ENCODE peak calls at places on chromosomes 2 and 18, in six cellular contexts. A, I, O, N, S and P are unnamed samples.

GRCh38 chr2:12738112-12738485 is 21.4 kb downstream of the TRIB2 start:
- DNase-seq in A (peak), N (no peak), S (no peak), I (no peak), O (no peak), P (peak)

GRCh38 chr18:7923105-7923504 is 356.0 kb downstream of the PTPRM start:
- DNase-seq in S (no peak), O (no peak), A (peak), I (no peak), N (no peak), P (no peak)

GRCh38 chr2:177741866-177742265 is 330.7 kb downstream of the PDE11A start:
- DNase-seq in I (no peak), A (no peak), N (no peak), O (no peak), S (no peak), P (no peak)

GRCh38 chr18:55577812-55578539 is 10.0 kb downstream of the TCF4 start:
- DNase-seq in I (no peak), A (no peak), N (no peak), O (no peak), S (no peak), P (no peak)

GRCh38 chr2:24359701-24360049 is 661 bp downstream of the ITSN2 start:
- DNase-seq in S (peak), A (peak), I (peak), O (no peak), N (peak), P (peak)

GRCh38 chr2:53498210-53498609 is 269.4 kb upstream of the CHAC2 start:
- DNase-seq in A (peak), I (no peak), O (no peak), N (no peak), S (no peak), P (peak)

GRCh38 chr2:12797815-12798214 is 81.1 kb downstream of the TRIB2 start:
- DNase-seq in S (no peak), O (no peak), N (no peak), I (no peak), A (peak), P (peak)

GRCh38 chr2:181188605-181189004 is 208.2 kb downstream of the UBE2E3 start:
- DNase-seq in A (no peak), S (no peak), I (no peak), N (no peak), O (no peak), P (no peak)

GRCh38 chr18:478679-479078 is 21.8 kb downstream of the COLEC12 start:
- DNase-seq in A (peak), O (no peak), I (no peak), S (no peak), N (no peak), P (peak)

GRCh38 chr2:138180691-138181386 is 216.6 kb downstream of the HNMT start:
- DNase-seq in N (no peak), I (no peak), S (no peak), A (no peak), O (no peak), P (peak)

GRCh38 chr2:10659898-10660568 is 29.7 kb downstream of the NOL10 start:
- DNase-seq in I (peak), O (peak), N (peak), S (peak), A (peak), P (peak)

GRCh38 chr2:209495855-209496585 is 72.2 kb downstream of the MAP2 start:
- DNase-seq in S (peak), O (no peak), N (no peak), A (peak), I (no peak), P (peak)

GRCh38 chr2:102063948-102064678 is 72.4 kb downstream of the IL1R2 start:
- DNase-seq in S (peak), I (peak), N (no peak), O (no peak), A (peak), P (peak)

GRCh38 chr18:35141567-35142269 is 99.1 kb upstream of the ZNF397 start:
- DNase-seq in S (no peak), O (no peak), I (no peak), A (no peak), N (no peak), P (no peak)

GRCh38 chr18:55425698-55426097 is 162.3 kb downstream of the TCF4 start:
- DNase-seq in I (no peak), O (no peak), S (no peak), A (no peak), N (no peak), P (no peak)

GRCh38 chr2:221390846-221391245 is 181.3 kb downstream of the EPHA4 start:
- DNase-seq in S (no peak), O (no peak), I (no peak), A (no peak), N (no peak), P (no peak)

GRCh38 chr18:72868666-72869661 is 1.2 kb upstream of the NETO1 start:
- DNase-seq in A (no peak), S (no peak), N (no peak), I (no peak), O (no peak), P (peak)

GRCh38 chr2:46434851-46435273 is 44.5 kb upstream of the TMEM247 start:
- DNase-seq in S (no peak), N (no peak), I (no peak), O (no peak), A (peak), P (peak)

GRCh38 chr2:168577885-168578284 is 121.8 kb downstream of the CERS6 start:
- DNase-seq in O (no peak), S (no peak), I (no peak), A (peak), N (no peak), P (no peak)

GRCh38 chr2:68046642-68047240 is 16.1 kb downstream of the C1D start:
- DNase-seq in N (no peak), I (no peak), S (no peak), O (no peak), A (no peak), P (no peak)

GRCh38 chr2:67455219-67456142 is 58.3 kb downstream of the ETAA1 start:
- DNase-seq in S (no peak), I (no peak), N (no peak), A (no peak), O (no peak), P (no peak)